ENCODE peak calls at places on chromosomes 2 and 18, in four cellular contexts. R is endothelial cell of umbilical vein, K is hepatocyte, G is fibroblast of mammary gland. Y is an unnamed sample.

GRCh38 chr18:49613741-49614151 is 51.9 kb downstream of the LIPG start:
- DNase-seq in R (no peak), K (no peak), G (no peak), Y (peak)

GRCh38 chr2:181398000-181398399 is 59.2 kb upstream of the ITGA4 start:
- DNase-seq in R (no peak), K (no peak), G (no peak), Y (no peak)

GRCh38 chr2:191892391-191892790 is 45.5 kb upstream of the CAVIN2 start:
- DNase-seq in R (no peak), K (no peak), G (peak), Y (no peak)

GRCh38 chr2:44388877-44389276 is 27.1 kb downstream of the CAMKMT start:
- DNase-seq in R (no peak), K (no peak), G (no peak), Y (no peak)

GRCh38 chr2:79855264-79856006 is 342.6 kb downstream of the CTNNA2 start:
- DNase-seq in R (no peak), K (peak), G (peak), Y (peak)

GRCh38 chr18:29147944-29148343 is 971.0 kb upstream of the CDH2 start:
- DNase-seq in R (peak), K (peak), G (peak), Y (peak)

GRCh38 chr2:119253114-119253702 is 29.6 kb downstream of the STEAP3 start:
- DNase-seq in R (peak), K (no peak), G (peak), Y (no peak)

GRCh38 chr2:74778381-74779371 is 55.3 kb upstream of the HK2 start:
- DNase-seq in R (no peak), K (no peak), G (peak), Y (peak)

GRCh38 chr2:23452853-23453420 is 68.0 kb downstream of the KLHL29 start:
- DNase-seq in R (no peak), K (no peak), G (peak), Y (no peak)

GRCh38 chr2:109380502-109381326 is 233.1 kb downstream of the SEPTIN10 start:
- DNase-seq in R (peak), K (no peak), G (peak), Y (no peak)

GRCh38 chr18:71807586-71807985 is 736.6 kb downstream of the CBLN2 start:
- DNase-seq in R (no peak), K (no peak), G (peak), Y (no peak)

GRCh38 chr2:237451582-237452469 is 35.2 kb upstream of the MLPH start:
- DNase-seq in R (no peak), K (no peak), G (peak), Y (peak)

GRCh38 chr2:24820175-24820513 is 26.9 kb downstream of the CENPO start:
- DNase-seq in R (no peak), K (no peak), G (no peak), Y (no peak)

GRCh38 chr2:145984541-145984940 is 1464.6 kb upstream of the ZEB2 start:
- DNase-seq in R (peak), K (peak), G (peak), Y (no peak)

GRCh38 chr2:191376981-191377629 is 131.9 kb downstream of the MYO1B start:
- DNase-seq in R (peak), K (peak), G (peak), Y (no peak)

GRCh38 chr2:69030791-69031190 is 17.8 kb downstream of the ANTXR1 start:
- DNase-seq in R (no peak), K (no peak), G (no peak), Y (no peak)

GRCh38 chr2:112187805-112188596 is 49.8 kb downstream of the FBLN7 start:
- DNase-seq in R (peak), K (no peak), G (no peak), Y (no peak)

GRCh38 chr2:223824301-223824700 is 13.1 kb downstream of the AP1S3 start:
- DNase-seq in R (no peak), K (no peak), G (no peak), Y (no peak)

GRCh38 chr2:27735263-27735904 is 36.1 kb upstream of the MRPL33 start:
- DNase-seq in R (peak), K (peak), G (peak), Y (peak)

GRCh38 chr2:186532891-186533290 is 46.8 kb downstream of the ZC3H15 start:
- DNase-seq in R (peak), K (no peak), G (no peak), Y (no peak)

GRCh38 chr2:36530983-36531354 is 67.0 kb downstream of the FEZ2 start:
- DNase-seq in R (no peak), K (no peak), G (peak), Y (no peak)

GRCh38 chr2:191696001-191696400 is 18.1 kb downstream of the NABP1 start:
- DNase-seq in R (no peak), K (peak), G (peak), Y (no peak)

GRCh38 chr2:170965446-170966225 is 36.6 kb downstream of the GORASP2 start:
- DNase-seq in R (no peak), K (no peak), G (peak), Y (no peak)

GRCh38 chr18:39842042-39842791 is 2112.8 kb upstream of the PIK3C3 start:
- DNase-seq in R (peak), K (no peak), G (no peak), Y (peak)

GRCh38 chr2:233849607-233850271 is 4.6 kb downstream of the HJURP start:
- DNase-seq in R (no peak), K (no peak), G (no peak), Y (no peak)

GRCh38 chr2:37982847-37983246 is 57.8 kb downstream of the RMDN2 start:
- DNase-seq in R (no peak), K (no peak), G (no peak), Y (no peak)

GRCh38 chr2:37984176-37984575 is 59.1 kb downstream of the RMDN2 start:
- DNase-seq in R (no peak), K (no peak), G (peak), Y (no peak)

GRCh38 chr2:37983719-37984118 is 58.6 kb downstream of the RMDN2 start:
- DNase-seq in R (no peak), K (no peak), G (peak), Y (no peak)

GRCh38 chr2:37985333-37985732 is 60.2 kb downstream of the RMDN2 start:
- DNase-seq in R (no peak), K (no peak), G (peak), Y (no peak)

GRCh38 chr2:37984589-37984988 is 59.5 kb downstream of the RMDN2 start:
- DNase-seq in R (no peak), K (no peak), G (peak), Y (no peak)
- TF ChIP-seq CTCF in R (no peak), K (peak), G (peak), Y (peak)

GRCh38 chr18:10518595-10519273 is 7.1 kb upstream of the NAPG start:
- DNase-seq in R (peak), K (peak), G (peak), Y (peak)
- TF ChIP-seq CTCF in R (peak), K (peak), G (peak), Y (peak)

GRCh38 chr18:68172842-68173549 is 541.9 kb downstream of the TMX3 start:
- DNase-seq in R (no peak), K (peak), G (no peak), Y (peak)
- TF ChIP-seq CTCF in R (no peak), K (no peak), G (no peak), Y (peak)

GRCh38 chr2:6909431-6910385 is 7.5 kb upstream of the RNF144A start:
- DNase-seq in R (no peak), K (no peak), G (no peak), Y (no peak)
- TF ChIP-seq CTCF in R (no peak), K (no peak), G (no peak), Y (no peak)

GRCh38 chr18:79738041-79738461 is 58.4 kb downstream of the CTDP1 start:
- DNase-seq in R (no peak), K (no peak), G (no peak), Y (no peak)
- TF ChIP-seq CTCF in R (no peak), K (no peak), G (no peak), Y (no peak)

GRCh38 chr18:63506336-63506646 is 29.5 kb downstream of the SERPINB5 start:
- DNase-seq in R (no peak), K (no peak), G (no peak), Y (no peak)
- TF ChIP-seq CTCF in R (no peak), K (no peak), G (no peak), Y (no peak)

GRCh38 chr2:16442971-16443370 is 222.7 kb downstream of the CYRIA start:
- DNase-seq in R (no peak), K (no peak), G (no peak), Y (no peak)
- TF ChIP-seq CTCF in R (no peak), K (no peak), G (no peak), Y (no peak)

GRCh38 chr2:230422149-230422548 is 6.1 kb downstream of the SP100 start:
- DNase-seq in R (no peak), K (no peak), G (no peak), Y (no peak)
- TF ChIP-seq CTCF in R (no peak), K (no peak), G (no peak), Y (peak)

GRCh38 chr2:58702302-58702696 is 461.2 kb upstream of the FANCL start:
- DNase-seq in R (peak), K (no peak), G (no peak), Y (no peak)
- TF ChIP-seq CTCF in R (peak), K (no peak), G (no peak), Y (peak)

GRCh38 chr2:200509608-200510433 is at the start of gene KCTD18:
- DNase-seq in R (peak), K (peak), G (peak), Y (peak)
- TF ChIP-seq CTCF in R (peak), K (peak), G (peak), Y (peak)